ENCODE peak calls at places on chromosomes 1 and 21, in five cellular contexts. B, Y, P, G and O are unnamed samples.
A peak's percentile ranks its signal among the peaks of the same experiment; 100 is the strongest.

GRCh38 chr1:59052194-59052593 is 244.7 kb upstream of the FGGY start:
- DNase-seq in B (no peak), Y (no peak), P (no peak), G (no peak), O (no peak)

GRCh38 chr1:166156674-166157073 is 10.1 kb downstream of the FAM78B start:
- DNase-seq in B (no peak), Y (no peak), P (no peak), G (no peak), O (no peak)

GRCh38 chr1:26541816-26542711 is 12.5 kb downstream of the RPS6KA1 start:
- DNase-seq in B (peak; percentile 91), Y (peak; percentile 73), P (peak; percentile 47), G (peak; percentile 78), O (peak; percentile 43)

GRCh38 chr1:244502630-244503029 is 41.6 kb downstream of the CATSPERE start:
- DNase-seq in B (no peak), Y (no peak), P (no peak), G (no peak), O (no peak)

GRCh38 chr1:59502009-59502691 is 205.3 kb downstream of the FGGY start:
- DNase-seq in B (no peak), Y (no peak), P (no peak), G (no peak), O (no peak)

GRCh38 chr1:239276051-239276450 is 110.3 kb upstream of the CHRM3 start:
- DNase-seq in B (no peak), Y (no peak), P (no peak), G (no peak), O (no peak)

GRCh38 chr1:55746710-55747109 is 531.5 kb upstream of the USP24 start:
- DNase-seq in B (no peak), Y (no peak), P (no peak), G (no peak), O (no peak)

GRCh38 chr1:234222561-234223280 is 150.5 kb upstream of the COA6 start:
- DNase-seq in B (no peak), Y (no peak), P (no peak), G (no peak), O (no peak)

GRCh38 chr21:26707241-26707640 is 134.2 kb upstream of the CYYR1 start:
- DNase-seq in B (no peak), Y (no peak), P (no peak), G (no peak), O (no peak)

GRCh38 chr1:210496063-210496462 is 167.4 kb downstream of the HHAT start:
- DNase-seq in B (no peak), Y (peak; percentile 27), P (no peak), G (no peak), O (no peak)

GRCh38 chr1:209176866-209177430 is 406.6 kb upstream of the CAMK1G start:
- DNase-seq in B (no peak), Y (no peak), P (no peak), G (no peak), O (no peak)

GRCh38 chr1:84665703-84666317 is 24.5 kb downstream of the SSX2IP start:
- DNase-seq in B (no peak), Y (no peak), P (no peak), G (no peak), O (no peak)

GRCh38 chr1:54115520-54115919 is 37.3 kb downstream of the CDCP2 start:
- DNase-seq in B (no peak), Y (no peak), P (no peak), G (no peak), O (no peak)

GRCh38 chr1:72366473-72366872 is 84.1 kb upstream of the NEGR1 start:
- DNase-seq in B (no peak), Y (no peak), P (no peak), G (no peak), O (no peak)

GRCh38 chr1:10914056-10914455 is 98.4 kb upstream of the TARDBP start:
- DNase-seq in B (no peak), Y (no peak), P (no peak), G (no peak), O (no peak)

GRCh38 chr21:28333455-28334108 is 659.1 kb downstream of the LTN1 start:
- DNase-seq in B (no peak), Y (no peak), P (no peak), G (no peak), O (no peak)

GRCh38 chr1:94654031-94654430 is 112.5 kb upstream of the F3 start:
- DNase-seq in B (peak; percentile 65), Y (no peak), P (no peak), G (no peak), O (no peak)

GRCh38 chr1:110593905-110594304 is 12.3 kb downstream of the KCNA2 start:
- DNase-seq in B (peak; percentile 56), Y (no peak), P (no peak), G (no peak), O (no peak)

GRCh38 chr21:33936221-33937038 is 20.8 kb upstream of the ATP5PO start:
- DNase-seq in B (peak; percentile 75), Y (no peak), P (no peak), G (no peak), O (no peak)

GRCh38 chr1:72397786-72398185 is 115.4 kb upstream of the NEGR1 start:
- DNase-seq in B (no peak), Y (no peak), P (no peak), G (no peak), O (no peak)

GRCh38 chr1:164320780-164321683 is 238.0 kb upstream of the PBX1 start:
- DNase-seq in B (peak; percentile 83), Y (peak; percentile 25), P (peak; percentile 57), G (peak; percentile 24), O (no peak)

DNA sequence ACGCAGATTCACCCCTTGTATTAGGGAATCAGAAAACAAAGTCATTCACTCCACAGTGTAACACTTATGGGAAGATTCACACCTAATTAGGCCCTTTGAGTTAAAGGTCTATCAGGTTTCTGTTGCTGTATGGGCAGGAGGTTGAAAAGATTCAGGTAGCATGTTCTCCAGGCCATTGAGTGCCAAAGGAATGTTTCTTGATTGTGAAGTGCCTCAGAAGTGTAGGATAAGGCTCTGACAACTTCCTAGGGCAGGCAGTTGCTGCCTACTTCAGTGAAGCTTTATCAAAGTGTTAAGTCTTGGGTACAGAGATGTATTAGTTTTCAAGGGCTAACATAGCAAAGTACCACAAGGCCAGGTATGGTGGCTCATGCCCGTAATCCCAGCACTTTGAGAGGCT is 48.7 kb upstream of the RGS18 start:
- DNase-seq in B (peak; percentile 55), Y (no peak), P (no peak), G (no peak), O (no peak)
- TF ChIP-seq CTCF in B (no peak), Y (no peak), P (no peak), G (no peak), O (no peak)

GRCh38 chr21:8989261-8989882 is 1532.0 kb upstream of the TPTE start:
- DNase-seq in B (no peak), Y (no peak), P (no peak), G (no peak), O (no peak)
- H3K9me3 ChIP-seq in B (peaks cover 60% of the 10 kb centered on the region), Y (peaks cover 14% of the 10 kb centered on the region), P (no peaks in the 10 kb centered on the region), G (no peaks in the 10 kb centered on the region), O (no peaks in the 10 kb centered on the region)

GRCh38 chr1:1680031-1680911 is 12.3 kb downstream of the SLC35E2B start:
- DNase-seq in B (no peak), Y (peak; percentile 6), P (no peak), G (no peak), O (no peak)

GRCh38 chr1:1680912-1681273 is 11.7 kb downstream of the SLC35E2B start:
- DNase-seq in B (no peak), Y (peak; percentile 12), P (no peak), G (no peak), O (no peak)

GRCh38 chr1:1683104-1683905 is 9.3 kb downstream of the SLC35E2B start:
- DNase-seq in B (peak; percentile 83), Y (no peak), P (no peak), G (no peak), O (no peak)

GRCh38 chr1:1687846-1688245 is 4.7 kb downstream of the SLC35E2B start:
- DNase-seq in B (no peak), Y (no peak), P (no peak), G (no peak), O (no peak)

GRCh38 chr1:1684031-1684681 is 8.4 kb downstream of the SLC35E2B start:
- DNase-seq in B (peak; percentile 55), Y (no peak), P (no peak), G (no peak), O (no peak)
- TF ChIP-seq CTCF in B (no peak), Y (no peak), P (no peak), G (no peak), O (no peak)

GRCh38 chr1:248102847-248103246 is 7.9 kb downstream of the OR2L13 start:
- DNase-seq in B (no peak), Y (no peak), P (no peak), G (no peak), O (no peak)
- H3K9me3 ChIP-seq in B (peaks cover 90% of the 10 kb centered on the region), Y (peaks cover 32% of the 10 kb centered on the region), P (no peaks in the 10 kb centered on the region), G (no peaks in the 10 kb centered on the region), O (peaks cover 4% of the 10 kb centered on the region)

DNA sequence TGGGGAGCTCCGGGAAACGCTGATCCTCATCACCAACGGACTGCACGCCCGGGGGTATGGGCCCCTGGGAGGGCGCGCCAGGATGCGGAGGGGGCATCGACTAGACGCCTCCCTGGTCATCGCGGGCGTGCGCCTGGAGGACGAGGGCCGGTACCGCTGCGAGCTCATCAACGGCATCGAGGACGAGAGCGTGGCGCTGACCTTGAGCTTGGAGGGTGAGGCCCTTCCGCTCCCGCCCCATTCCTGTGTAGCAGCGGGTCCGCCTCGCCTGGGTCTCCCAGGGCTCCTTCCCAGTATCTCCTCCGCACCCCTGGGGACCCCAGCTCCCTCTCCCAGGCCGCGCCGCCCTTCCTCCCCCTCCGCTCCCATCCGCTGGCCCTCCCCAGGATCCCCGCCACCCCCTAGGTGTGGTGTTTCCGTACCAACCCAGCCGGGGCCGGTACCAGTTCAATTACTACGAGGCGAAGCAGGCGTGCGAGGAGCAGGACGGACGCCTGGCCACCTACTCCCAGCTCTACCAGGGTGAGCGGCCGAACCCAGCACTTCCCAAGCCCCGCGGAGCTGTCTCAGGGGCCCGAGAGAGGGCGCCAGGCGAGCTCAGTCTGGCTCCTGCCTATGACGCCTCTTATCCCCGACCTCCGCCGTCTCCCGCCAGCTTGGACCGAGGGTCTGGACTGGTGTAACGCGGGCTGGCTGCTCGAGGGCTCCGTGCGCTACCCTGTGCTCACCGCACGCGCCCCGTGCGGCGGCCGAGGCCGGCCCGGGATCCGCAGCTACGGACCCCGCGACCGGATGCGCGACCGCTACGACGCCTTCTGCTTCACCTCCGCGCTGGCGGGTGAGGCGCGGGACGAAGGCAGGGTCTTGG is 5.0 kb downstream of the HAPLN2 start:
- DNase-seq in B (peak; percentile 94), Y (peak; percentile 60), P (peak; percentile 63), G (peak; percentile 37), O (no peak)
- TF ChIP-seq CTCF in B (peak; percentile 72), Y (peak; percentile 48), P (peak; percentile 45), G (peak; percentile 22), O (peak; percentile 41)

DNA sequence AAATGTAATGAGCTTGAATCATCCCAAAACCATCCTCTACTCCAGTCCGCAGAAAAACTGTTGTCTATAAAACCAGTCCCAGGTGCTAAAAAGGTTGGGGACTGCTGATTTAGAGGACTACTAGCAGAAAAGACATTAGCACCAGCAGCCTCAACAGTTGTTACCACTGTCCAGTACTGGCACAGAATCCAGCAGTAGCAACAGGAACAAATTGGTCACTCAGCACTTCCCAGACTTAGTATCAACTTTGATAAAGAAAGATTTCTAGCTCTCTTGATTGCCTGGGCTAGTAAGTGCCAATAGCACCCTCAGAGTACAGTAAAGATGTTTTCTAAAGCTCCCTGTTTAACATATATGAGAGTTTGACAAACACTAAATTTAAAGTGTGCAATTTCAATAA is 127.9 kb downstream of the FAF1 start:
- DNase-seq in B (no peak), Y (no peak), P (no peak), G (no peak), O (no peak)
- H3K9me3 ChIP-seq in B (peaks cover 54% of the 10 kb centered on the region), Y (no peaks in the 10 kb centered on the region), P (no peaks in the 10 kb centered on the region), G (no peaks in the 10 kb centered on the region), O (no peaks in the 10 kb centered on the region)